ENCODE peak calls at places on chromosomes 11 and 22, in seven cellular contexts. U is breast epithelium, Z is stomach, L is prostate gland, J is GM23338, C is GM12878, B is suprapubic skin. I is an unnamed sample.

GRCh38 chr11:95140397-95141030 is 50.9 kb downstream of the ENDOD1 start:
- DNase-seq in U (no peak), Z (no peak), L (no peak), J (no peak), C (no peak), B (no peak), I (no peak)

GRCh38 chr11:76074178-76075112 is 131.9 kb downstream of the WNT11 start:
- DNase-seq in U (no peak), Z (no peak), L (no peak), J (no peak), C (no peak), B (no peak), I (peak)

GRCh38 chr11:63666874-63667273 is 4.3 kb downstream of the ATL3 start:
- DNase-seq in U (no peak), Z (no peak), L (no peak), J (no peak), C (no peak), B (no peak), I (no peak)

GRCh38 chr11:90803366-90803765 is 580.5 kb upstream of the CHORDC1 start:
- DNase-seq in U (no peak), Z (no peak), L (no peak), J (peak), C (no peak), B (no peak), I (no peak)

GRCh38 chr11:70590356-70590991 is 192.1 kb downstream of the CTTN start:
- DNase-seq in U (no peak), Z (no peak), L (no peak), J (no peak), C (no peak), B (no peak), I (no peak)

GRCh38 chr22:47204002-47204979 is 441.8 kb downstream of the TBC1D22A start:
- DNase-seq in U (peak), Z (peak), L (no peak), J (no peak), C (no peak), B (peak), I (no peak)

GRCh38 chr11:121291896-121292502 is 572 bp upstream of the SC5D start:
- DNase-seq in U (no peak), Z (no peak), L (peak), J (peak), C (peak), B (no peak), I (no peak)

GRCh38 chr11:10022764-10023163 is 271.3 kb downstream of the SBF2 start:
- DNase-seq in U (no peak), Z (no peak), L (no peak), J (no peak), C (no peak), B (no peak), I (no peak)

GRCh38 chr22:20319041-20319744 is 667 bp downstream of the DGCR6L start:
- DNase-seq in U (no peak), Z (peak), L (peak), J (peak), C (no peak), B (peak), I (peak)

GRCh38 chr11:19790831-19791552 is 78.4 kb downstream of the NAV2 start:
- DNase-seq in U (no peak), Z (no peak), L (no peak), J (peak), C (peak), B (no peak), I (no peak)

GRCh38 chr11:9123595-9124304 is 32.4 kb upstream of the SCUBE2 start:
- DNase-seq in U (no peak), Z (no peak), L (no peak), J (no peak), C (no peak), B (no peak), I (no peak)

GRCh38 chr11:121451178-121451981 is 734 bp upstream of the SORL1 start:
- DNase-seq in U (no peak), Z (peak), L (peak), J (no peak), C (no peak), B (no peak), I (no peak)

GRCh38 chr22:45026511-45026910 is 16.7 kb upstream of the PHF21B start:
- DNase-seq in U (no peak), Z (no peak), L (no peak), J (no peak), C (no peak), B (no peak), I (no peak)

GRCh38 chr22:43833286-43834240 is 21.5 kb upstream of the EFCAB6 start:
- DNase-seq in U (no peak), Z (no peak), L (no peak), J (no peak), C (no peak), B (no peak), I (no peak)

GRCh38 chr11:104332110-104332509 is 168.2 kb upstream of the PDGFD start:
- DNase-seq in U (no peak), Z (peak), L (no peak), J (peak), C (no peak), B (no peak), I (peak)

GRCh38 chr11:102244681-102245409 is 72.4 kb upstream of the BIRC3 start:
- DNase-seq in U (no peak), Z (no peak), L (no peak), J (no peak), C (no peak), B (no peak), I (no peak)

GRCh38 chr22:33844273-33844672 is 76.0 kb downstream of the LARGE1 start:
- DNase-seq in U (no peak), Z (no peak), L (no peak), J (peak), C (no peak), B (no peak), I (no peak)

GRCh38 chr11:66906077-66906929 is 49.4 kb downstream of the LRFN4 start:
- DNase-seq in U (no peak), Z (peak), L (no peak), J (no peak), C (no peak), B (no peak), I (no peak)

GRCh38 chr11:69797156-69797555 is 22.0 kb upstream of the FGF4 start:
- DNase-seq in U (no peak), Z (no peak), L (no peak), J (no peak), C (no peak), B (no peak), I (no peak)

GRCh38 chr11:128759597-128759996 is 65.7 kb downstream of the FLI1 start:
- DNase-seq in U (no peak), Z (no peak), L (no peak), J (no peak), C (no peak), B (no peak), I (no peak)

GRCh38 chr11:123452799-123453198 is 22.7 kb downstream of the GRAMD1B start:
- DNase-seq in U (no peak), Z (no peak), L (no peak), J (no peak), C (no peak), B (no peak), I (no peak)

GRCh38 chr22:38570841-38571364 is 920 bp upstream of the DMC1 start:
- DNase-seq in U (no peak), Z (peak), L (peak), J (peak), C (no peak), B (no peak), I (no peak)

GRCh38 chr11:10496296-10496936 is 41.4 kb downstream of the AMPD3 start:
- DNase-seq in U (peak), Z (no peak), L (no peak), J (no peak), C (no peak), B (no peak), I (no peak)

GRCh38 chr22:31193092-31193491 is 19.0 kb upstream of the LIMK2 start:
- DNase-seq in U (no peak), Z (no peak), L (peak), J (no peak), C (no peak), B (no peak), I (no peak)
- TF ChIP-seq POLR2AphosphoS5 in U (no peak), Z (no peak), L (peak), J (no peak), C (no peak), B (no peak), I (no peak)

GRCh38 chr11:126474888-126475626 is 119.6 kb downstream of the ST3GAL4 start:
- DNase-seq in U (no peak), Z (no peak), L (no peak), J (no peak), C (no peak), B (no peak), I (no peak)

GRCh38 chr11:126474220-126474619 is 118.7 kb downstream of the ST3GAL4 start:
- DNase-seq in U (no peak), Z (no peak), L (no peak), J (no peak), C (no peak), B (no peak), I (no peak)

GRCh38 chr11:126476977-126477376 is 121.5 kb downstream of the ST3GAL4 start:
- DNase-seq in U (no peak), Z (no peak), L (no peak), J (no peak), C (no peak), B (no peak), I (no peak)

GRCh38 chr11:126476256-126476970 is 120.9 kb downstream of the ST3GAL4 start:
- DNase-seq in U (no peak), Z (no peak), L (no peak), J (no peak), C (no peak), B (no peak), I (no peak)

DNA sequence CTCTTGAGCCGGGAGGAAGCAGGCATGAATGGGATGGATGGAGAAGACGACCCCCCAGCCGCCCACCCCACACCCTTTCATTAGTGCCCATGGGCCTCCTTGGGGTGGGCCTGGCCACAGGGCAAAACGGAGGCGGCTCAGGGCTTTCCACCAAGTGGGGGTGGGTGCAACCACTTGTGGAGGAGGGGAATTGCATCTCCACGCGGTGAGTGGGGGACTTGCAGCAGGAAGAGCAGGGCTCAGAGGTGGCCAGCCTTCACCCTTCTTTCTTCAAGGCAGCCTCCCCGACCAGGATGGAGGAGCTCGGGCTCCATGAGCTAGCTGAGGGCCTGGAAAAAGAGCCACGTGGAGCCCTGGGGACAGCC is 120.1 kb downstream of the ST3GAL4 start:
- DNase-seq in U (no peak), Z (no peak), L (no peak), J (no peak), C (no peak), B (no peak), I (no peak)
- H3K27ac ChIP-seq in U (no peak), Z (peak), L (no peak), J (no peak), C (no peak), B (no peak), I (no peak)

DNA sequence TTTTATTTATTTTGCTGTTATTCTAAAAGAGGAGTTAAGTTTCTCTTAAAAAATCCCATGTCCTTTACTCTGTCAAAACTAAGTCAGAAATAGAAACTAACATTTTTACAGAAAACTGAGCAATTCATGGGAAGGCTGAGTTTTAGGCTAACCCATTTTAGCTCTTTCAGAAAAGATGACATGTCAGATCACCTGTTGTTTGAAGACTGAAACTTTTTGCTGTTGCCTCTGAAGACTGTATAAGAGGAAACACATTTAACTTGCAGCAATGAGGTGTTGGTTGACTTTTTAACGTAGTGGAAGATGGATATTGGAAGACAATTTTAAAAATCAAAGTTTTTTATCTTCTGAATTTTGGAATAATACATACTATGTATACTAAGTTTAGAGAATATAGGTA is 115.4 kb downstream of the METTL15 start:
- DNase-seq in U (no peak), Z (no peak), L (no peak), J (no peak), C (peak), B (no peak), I (no peak)
- TF ChIP-seq POLR2AphosphoS5 in U (no peak), Z (no peak), L (no peak), J (no peak), C (no peak), B (no peak), I (no peak)

GRCh38 chr11:112316971-112317370 is 56.3 kb upstream of the PLET1 start:
- DNase-seq in U (no peak), Z (no peak), L (no peak), J (no peak), C (no peak), B (no peak), I (no peak)
- H3K27ac ChIP-seq in U (no peak), Z (no peak), L (no peak), J (no peak), C (no peak), B (no peak), I (peak)

DNA sequence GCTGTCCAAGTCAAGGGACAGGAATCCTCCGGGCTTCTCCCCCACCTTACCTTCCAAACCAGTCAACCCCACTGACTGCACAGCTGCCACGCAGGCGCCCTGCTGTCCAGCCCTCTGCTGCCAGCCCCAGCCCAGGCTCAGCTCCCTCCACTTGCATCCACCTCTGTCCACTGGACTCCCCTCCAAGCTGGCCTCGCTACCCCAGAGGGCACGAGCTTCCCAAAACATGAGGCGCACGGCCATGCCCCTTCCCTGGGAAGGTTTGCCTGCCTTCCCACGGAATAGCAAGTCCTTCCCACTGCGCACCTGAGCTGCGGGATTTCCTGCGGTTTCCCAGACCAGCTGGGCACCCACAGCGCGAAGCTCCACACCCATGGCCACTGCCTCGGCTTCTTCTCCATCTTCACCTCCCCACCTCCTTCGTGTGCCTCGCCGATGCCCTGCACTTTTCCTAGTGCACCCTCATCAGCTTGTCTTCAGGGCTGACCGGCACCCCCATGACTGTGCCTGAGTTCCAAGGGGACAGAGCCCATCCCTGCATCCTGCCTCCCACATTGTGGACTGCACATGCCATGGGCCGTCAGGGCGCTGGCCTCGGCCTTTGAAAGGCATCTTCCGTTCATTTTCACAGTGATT is 16.6 kb downstream of the IFITM10 start:
- DNase-seq in U (no peak), Z (no peak), L (no peak), J (no peak), C (no peak), B (no peak), I (no peak)
- TF ChIP-seq POLR2AphosphoS5 in U (no peak), Z (no peak), L (no peak), J (no peak), C (no peak), B (no peak), I (no peak)

DNA sequence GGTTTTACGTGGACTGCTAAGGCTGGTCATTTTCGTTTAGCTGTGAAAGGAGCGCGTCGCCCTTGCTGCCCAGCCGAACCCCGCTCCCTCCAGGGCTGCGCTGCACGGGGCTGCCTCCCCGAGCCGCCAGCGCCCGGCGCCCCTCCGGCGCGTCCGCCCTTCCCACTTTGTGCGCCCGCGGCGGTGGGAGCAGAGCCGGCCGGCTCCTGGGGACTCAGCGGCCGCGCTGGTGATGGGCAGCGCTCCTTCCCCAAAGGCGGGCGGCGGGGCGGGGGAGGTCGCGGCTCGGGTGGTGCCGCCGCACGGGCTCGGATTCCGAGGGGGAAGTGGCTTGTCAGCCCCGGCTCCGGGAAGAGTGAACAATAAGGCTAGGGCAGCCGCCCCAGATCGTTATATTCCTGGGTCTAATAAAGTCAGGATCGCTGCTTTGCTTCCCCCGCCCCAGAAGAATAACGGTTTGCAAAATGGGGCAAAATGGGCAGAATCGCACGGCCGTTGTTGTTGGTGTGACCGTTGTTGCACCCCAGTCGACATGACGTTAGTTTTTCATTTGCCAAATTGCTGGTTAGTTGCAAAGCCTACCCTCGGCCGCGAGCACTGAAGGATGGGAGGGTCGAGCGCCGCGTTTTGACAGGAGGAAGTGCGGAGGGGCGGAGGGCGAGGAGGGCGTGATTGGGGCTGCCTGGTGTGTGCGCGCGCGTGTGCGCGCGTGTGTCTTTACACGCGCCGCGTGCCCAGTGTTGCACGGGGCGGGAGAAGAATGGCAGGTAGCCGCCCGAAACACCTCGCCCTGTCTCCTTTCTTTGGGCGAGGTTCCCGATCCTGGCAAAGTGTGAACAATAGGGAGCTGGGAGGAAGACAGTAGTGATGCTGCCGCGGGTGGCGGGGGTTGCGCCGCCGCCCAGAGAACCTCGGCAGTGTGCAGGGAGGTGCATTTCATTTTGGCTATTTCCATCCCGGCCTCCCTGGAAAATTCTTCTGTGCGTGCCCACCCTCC is 829 bp downstream of the NCAM1 start:
- DNase-seq in U (no peak), Z (no peak), L (no peak), J (peak), C (no peak), B (peak), I (peak)
- H3K27ac ChIP-seq in U (no peak), Z (peak), L (no peak), J (no peak), C (no peak), B (no peak), I (no peak)

GRCh38 chr22:50275181-50276055 is 5.2 kb upstream of the MAPK11 start:
- DNase-seq in U (no peak), Z (no peak), L (no peak), J (no peak), C (no peak), B (no peak), I (no peak)

GRCh38 chr22:50277761-50278160 is 7.6 kb upstream of the MAPK11 start:
- DNase-seq in U (no peak), Z (no peak), L (no peak), J (no peak), C (no peak), B (no peak), I (no peak)

GRCh38 chr22:50278461-50278860 is 8.3 kb upstream of the MAPK11 start:
- DNase-seq in U (no peak), Z (no peak), L (no peak), J (no peak), C (no peak), B (no peak), I (no peak)

GRCh38 chr22:50274311-50274710 is 4.1 kb upstream of the MAPK11 start:
- DNase-seq in U (no peak), Z (peak), L (peak), J (peak), C (no peak), B (no peak), I (peak)

DNA sequence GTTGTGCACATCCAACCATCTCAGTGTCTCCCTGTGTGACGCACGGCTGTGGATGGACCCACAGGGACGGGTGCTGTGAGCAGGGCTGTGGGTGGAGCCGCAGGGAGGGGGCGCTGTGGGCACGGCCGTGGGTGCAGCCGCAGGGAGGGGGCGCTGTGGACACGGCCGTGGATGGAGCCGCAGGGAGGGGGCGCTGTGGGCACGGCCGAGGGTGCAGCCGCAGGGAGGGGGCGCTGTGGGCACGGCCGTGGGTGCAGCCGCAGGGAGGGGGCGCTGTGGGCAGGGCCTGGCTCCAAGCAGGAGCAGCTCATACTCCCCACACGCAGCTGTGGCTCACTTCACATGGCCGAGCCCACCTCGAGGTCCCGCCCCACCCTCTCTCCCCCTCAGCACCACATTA is 6.0 kb upstream of the MAPK11 start:
- DNase-seq in U (peak), Z (peak), L (peak), J (peak), C (peak), B (no peak), I (peak)
- TF ChIP-seq POLR2AphosphoS5 in U (no peak), Z (no peak), L (no peak), J (no peak), C (no peak), B (no peak), I (no peak)

GRCh38 chr22:29768052-29768680 is 997 bp downstream of the UQCR10 start:
- DNase-seq in U (no peak), Z (no peak), L (no peak), J (no peak), C (no peak), B (no peak), I (no peak)
- H3K27ac ChIP-seq in U (no peak), Z (peak), L (no peak), J (no peak), C (peak), B (no peak), I (no peak)

DNA sequence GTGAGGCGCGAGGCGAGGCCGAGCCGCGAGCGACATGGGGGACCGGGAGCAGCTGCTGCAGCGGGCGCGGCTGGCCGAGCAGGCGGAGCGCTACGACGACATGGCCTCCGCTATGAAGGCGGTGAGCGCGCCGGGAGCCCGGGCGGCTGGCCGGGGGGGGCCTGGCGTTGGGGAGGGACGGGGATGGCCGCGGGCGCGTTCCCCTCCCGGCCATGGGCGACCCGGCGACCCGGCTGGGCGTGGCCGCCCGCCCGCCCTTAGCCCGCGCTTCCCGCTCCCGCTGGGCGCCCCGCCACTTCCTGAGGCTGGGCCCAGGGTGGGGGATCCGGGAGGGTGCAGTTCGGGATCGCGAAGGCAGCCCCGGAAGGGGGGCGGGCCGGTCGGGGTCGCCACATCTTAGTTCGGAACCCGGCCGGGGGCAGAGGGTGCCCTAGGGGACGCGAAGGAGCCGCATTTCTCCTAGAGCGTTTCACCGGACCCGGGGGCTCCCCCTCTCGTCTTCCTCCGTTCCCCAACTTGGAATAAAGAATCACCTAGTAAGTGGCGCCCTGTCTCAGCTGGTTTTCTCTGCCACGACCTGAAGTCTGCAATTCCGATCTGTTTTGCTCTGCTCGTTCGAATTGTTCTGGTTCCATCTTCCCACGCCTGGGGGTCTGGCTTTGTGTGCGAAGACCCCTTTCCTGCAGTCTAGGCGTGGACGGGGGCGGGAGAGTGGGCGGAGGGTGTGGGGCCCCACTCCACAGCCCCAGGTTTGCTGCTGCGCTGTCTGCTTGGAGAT is 554 bp downstream of the YWHAH start:
- DNase-seq in U (no peak), Z (peak), L (peak), J (peak), C (no peak), B (peak), I (peak)
- TF ChIP-seq POLR2AphosphoS5 in U (no peak), Z (no peak), L (no peak), J (peak), C (no peak), B (no peak), I (peak)